ENCODE peak calls at places on chromosomes 5 and 9, in eight cellular contexts. One of them, this sample, is unnamed.

GRCh38 chr9:13330396-13331004 is 51.0 kb upstream of the MPDZ start:
- DNase-seq in KG1: no peak
- DNase-seq in C1 segment of cervical spinal cord: no peak
- DNase-seq in cardiac septum: peak; percentile 77
- DNase-seq in D341Med: no peak
- DNase-seq in NCI-H146: peak; percentile 63
- DNase-seq in T follicular helper cell: no peak
- DNase-seq in activated CD4-positive, alpha-beta T cell treated with anti-CD3 and anti-CD28 coated beads for 48 hours: no peak
- DNase-seq in this sample: no peak

GRCh38 chr9:3773661-3774060 is 247.9 kb upstream of the RFX3 start:
- DNase-seq in C1 segment of cervical spinal cord: no peak
- DNase-seq in activated CD4-positive, alpha-beta T cell treated with anti-CD3 and anti-CD28 coated beads for 48 hours: no peak
- DNase-seq in KG1: no peak
- DNase-seq in cardiac septum: no peak
- DNase-seq in NCI-H146: no peak
- DNase-seq in T follicular helper cell: no peak
- DNase-seq in D341Med: no peak
- DNase-seq in this sample: no peak

GRCh38 chr5:62466228-62466627 is 53.7 kb downstream of the IPO11 start:
- DNase-seq in activated CD4-positive, alpha-beta T cell treated with anti-CD3 and anti-CD28 coated beads for 48 hours: no peak
- DNase-seq in cardiac septum: no peak
- DNase-seq in KG1: no peak
- DNase-seq in D341Med: no peak
- DNase-seq in NCI-H146: no peak
- DNase-seq in T follicular helper cell: no peak
- DNase-seq in C1 segment of cervical spinal cord: no peak
- DNase-seq in this sample: no peak

GRCh38 chr5:177036443-177036842 is 13.9 kb downstream of the ZNF346 start:
- DNase-seq in NCI-H146: no peak
- DNase-seq in T follicular helper cell: no peak
- DNase-seq in C1 segment of cervical spinal cord: no peak
- DNase-seq in D341Med: no peak
- DNase-seq in activated CD4-positive, alpha-beta T cell treated with anti-CD3 and anti-CD28 coated beads for 48 hours: no peak
- DNase-seq in cardiac septum: no peak
- DNase-seq in KG1: no peak
- DNase-seq in this sample: no peak

GRCh38 chr5:143244000-143244736 is 159.3 kb downstream of the NR3C1 start:
- DNase-seq in activated CD4-positive, alpha-beta T cell treated with anti-CD3 and anti-CD28 coated beads for 48 hours: no peak
- DNase-seq in D341Med: no peak
- DNase-seq in T follicular helper cell: no peak
- DNase-seq in NCI-H146: no peak
- DNase-seq in cardiac septum: no peak
- DNase-seq in C1 segment of cervical spinal cord: no peak
- DNase-seq in KG1: no peak
- DNase-seq in this sample: no peak

GRCh38 chr9:90724880-90725279 is 76.7 kb upstream of the SYK start:
- DNase-seq in activated CD4-positive, alpha-beta T cell treated with anti-CD3 and anti-CD28 coated beads for 48 hours: no peak
- DNase-seq in cardiac septum: peak; percentile 76
- DNase-seq in D341Med: no peak
- DNase-seq in NCI-H146: no peak
- DNase-seq in C1 segment of cervical spinal cord: no peak
- DNase-seq in KG1: no peak
- DNase-seq in T follicular helper cell: no peak
- DNase-seq in this sample: no peak

GRCh38 chr5:147966326-147966725 is 60.0 kb upstream of the C5orf46 start:
- DNase-seq in NCI-H146: no peak
- DNase-seq in D341Med: no peak
- DNase-seq in C1 segment of cervical spinal cord: no peak
- DNase-seq in cardiac septum: no peak
- DNase-seq in activated CD4-positive, alpha-beta T cell treated with anti-CD3 and anti-CD28 coated beads for 48 hours: no peak
- DNase-seq in T follicular helper cell: no peak
- DNase-seq in KG1: no peak
- DNase-seq in this sample: no peak

GRCh38 chr5:135426102-135427082 is 20.8 kb downstream of the DCANP1 start:
- DNase-seq in KG1: no peak
- DNase-seq in activated CD4-positive, alpha-beta T cell treated with anti-CD3 and anti-CD28 coated beads for 48 hours: peak; percentile 36
- DNase-seq in T follicular helper cell: no peak
- DNase-seq in NCI-H146: peak; percentile 54
- DNase-seq in D341Med: peak; percentile 67
- DNase-seq in C1 segment of cervical spinal cord: no peak
- DNase-seq in cardiac septum: no peak
- DNase-seq in this sample: peak; percentile 32

GRCh38 chr5:162231522-162231921 is 163.9 kb downstream of the GABRG2 start:
- DNase-seq in T follicular helper cell: no peak
- DNase-seq in KG1: no peak
- DNase-seq in D341Med: no peak
- DNase-seq in NCI-H146: no peak
- DNase-seq in cardiac septum: no peak
- DNase-seq in activated CD4-positive, alpha-beta T cell treated with anti-CD3 and anti-CD28 coated beads for 48 hours: no peak
- DNase-seq in C1 segment of cervical spinal cord: no peak
- DNase-seq in this sample: no peak

GRCh38 chr5:10668697-10669096 is 92.3 kb downstream of the DAP start:
- DNase-seq in T follicular helper cell: no peak
- DNase-seq in KG1: no peak
- DNase-seq in C1 segment of cervical spinal cord: no peak
- DNase-seq in activated CD4-positive, alpha-beta T cell treated with anti-CD3 and anti-CD28 coated beads for 48 hours: no peak
- DNase-seq in D341Med: no peak
- DNase-seq in cardiac septum: no peak
- DNase-seq in NCI-H146: no peak
- DNase-seq in this sample: no peak

GRCh38 chr9:89935115-89935514 is 330.3 kb downstream of the GADD45G start:
- DNase-seq in KG1: no peak
- DNase-seq in C1 segment of cervical spinal cord: no peak
- DNase-seq in D341Med: no peak
- DNase-seq in NCI-H146: no peak
- DNase-seq in cardiac septum: no peak
- DNase-seq in activated CD4-positive, alpha-beta T cell treated with anti-CD3 and anti-CD28 coated beads for 48 hours: no peak
- DNase-seq in T follicular helper cell: no peak
- DNase-seq in this sample: no peak

GRCh38 chr9:136062657-136063439 is 32.2 kb downstream of the NACC2 start:
- DNase-seq in NCI-H146: no peak
- DNase-seq in activated CD4-positive, alpha-beta T cell treated with anti-CD3 and anti-CD28 coated beads for 48 hours: no peak
- DNase-seq in KG1: no peak
- DNase-seq in C1 segment of cervical spinal cord: no peak
- DNase-seq in T follicular helper cell: no peak
- DNase-seq in D341Med: no peak
- DNase-seq in cardiac septum: peak; percentile 51
- DNase-seq in this sample: no peak

GRCh38 chr5:174751154-174751990 is 27.0 kb downstream of the MSX2 start:
- DNase-seq in KG1: no peak
- DNase-seq in C1 segment of cervical spinal cord: no peak
- DNase-seq in D341Med: peak; percentile 49
- DNase-seq in NCI-H146: no peak
- DNase-seq in cardiac septum: no peak
- DNase-seq in activated CD4-positive, alpha-beta T cell treated with anti-CD3 and anti-CD28 coated beads for 48 hours: peak; percentile 13
- DNase-seq in T follicular helper cell: no peak
- DNase-seq in this sample: no peak

GRCh38 chr5:94627191-94627590 is 8.7 kb downstream of the SLF1 start:
- DNase-seq in KG1: no peak
- DNase-seq in cardiac septum: no peak
- DNase-seq in C1 segment of cervical spinal cord: no peak
- DNase-seq in D341Med: no peak
- DNase-seq in NCI-H146: no peak
- DNase-seq in T follicular helper cell: no peak
- DNase-seq in activated CD4-positive, alpha-beta T cell treated with anti-CD3 and anti-CD28 coated beads for 48 hours: no peak
- DNase-seq in this sample: no peak

This sample was measured in CD4-positive, CD25-positive, alpha-beta regulatory T cell.